ENCODE peak calls at places on chromosomes 12 and 14, in nine cellular contexts. G is neural progenitor cell, E is heart right ventricle, S is AG10803, X is stomach, W is AG09309, U is BJ, N is astrocyte, P is brain microvascular endothelial cell. J is an unnamed sample.

GRCh38 chr12:25839470-25839869 is 119.0 kb upstream of the RASSF8 start:
- DNase-seq in G (no peak), E (no peak), S (no peak), X (no peak), W (no peak), U (no peak), N (peak), P (peak), J (peak)

GRCh38 chr14:32481707-32482106 is 152.6 kb downstream of the AKAP6 start:
- DNase-seq in G (no peak), E (no peak), S (no peak), X (no peak), W (no peak), U (no peak), N (no peak), P (no peak), J (no peak)

GRCh38 chr12:117968826-117969659 is at the start of gene KSR2:
- DNase-seq in G (peak), E (no peak), S (peak), X (peak), W (no peak), U (no peak), N (peak), P (peak), J (no peak)

GRCh38 chr14:36941783-36942521 is 230.5 kb downstream of the SLC25A21 start:
- DNase-seq in G (peak), E (peak), S (peak), X (peak), W (no peak), U (no peak), N (peak), P (peak), J (peak)

GRCh38 chr12:92786045-92786444 is 83.3 kb downstream of the PLEKHG7 start:
- DNase-seq in G (no peak), E (no peak), S (peak), X (no peak), W (no peak), U (peak), N (peak), P (no peak), J (peak)

GRCh38 chr14:37595809-37596595 is 573 bp downstream of the TTC6 start:
- DNase-seq in G (peak), E (no peak), S (no peak), X (peak), W (no peak), U (no peak), N (no peak), P (no peak), J (no peak)

GRCh38 chr12:89461190-89461589 is 63.4 kb downstream of the GALNT4 start:
- DNase-seq in G (peak), E (no peak), S (peak), X (no peak), W (no peak), U (no peak), N (no peak), P (peak), J (peak)

GRCh38 chr14:72120315-72120714 is 188.1 kb downstream of the RGS6 start:
- DNase-seq in G (no peak), E (no peak), S (no peak), X (no peak), W (no peak), U (no peak), N (no peak), P (no peak), J (no peak)

GRCh38 chr12:52006726-52007157 is at the start of gene TAMALIN:
- DNase-seq in G (peak), E (peak), S (peak), X (peak), W (no peak), U (no peak), N (peak), P (no peak), J (peak)

GRCh38 chr12:129193263-129193871 is 340.1 kb downstream of the GLT1D1 start:
- DNase-seq in G (peak), E (no peak), S (no peak), X (peak), W (no peak), U (no peak), N (no peak), P (peak), J (no peak)

GRCh38 chr14:59377991-59378720 is 87.0 kb downstream of the GPR135 start:
- DNase-seq in G (no peak), E (no peak), S (no peak), X (no peak), W (no peak), U (no peak), N (no peak), P (no peak), J (peak)

GRCh38 chr12:42893802-42894201 is 304.3 kb upstream of the PRICKLE1 start:
- DNase-seq in G (no peak), E (no peak), S (no peak), X (no peak), W (no peak), U (no peak), N (peak), P (no peak), J (no peak)

GRCh38 chr12:124786065-124786964 is 77.3 kb downstream of the SCARB1 start:
- DNase-seq in G (peak), E (peak), S (peak), X (peak), W (peak), U (no peak), N (peak), P (peak), J (peak)

GRCh38 chr14:91144425-91145145 is 30.7 kb downstream of the DGLUCY start:
- DNase-seq in G (peak), E (no peak), S (peak), X (no peak), W (no peak), U (no peak), N (peak), P (peak), J (no peak)

GRCh38 chr12:97336896-97337751 is 125.5 kb upstream of the RMST start:
- DNase-seq in G (peak), E (no peak), S (no peak), X (no peak), W (no peak), U (no peak), N (no peak), P (no peak), J (no peak)

GRCh38 chr14:36365766-36366165 is 45.3 kb upstream of the MBIP start:
- DNase-seq in G (no peak), E (no peak), S (no peak), X (no peak), W (no peak), U (no peak), N (no peak), P (no peak), J (no peak)

GRCh38 chr12:40794087-40794486 is 101.8 kb downstream of the CNTN1 start:
- DNase-seq in G (no peak), E (no peak), S (no peak), X (no peak), W (no peak), U (no peak), N (no peak), P (no peak), J (no peak)

GRCh38 chr12:91811481-91812287 is 334.0 kb downstream of the BTG1 start:
- DNase-seq in G (peak), E (peak), S (peak), X (peak), W (no peak), U (peak), N (peak), P (peak), J (peak)

DNA sequence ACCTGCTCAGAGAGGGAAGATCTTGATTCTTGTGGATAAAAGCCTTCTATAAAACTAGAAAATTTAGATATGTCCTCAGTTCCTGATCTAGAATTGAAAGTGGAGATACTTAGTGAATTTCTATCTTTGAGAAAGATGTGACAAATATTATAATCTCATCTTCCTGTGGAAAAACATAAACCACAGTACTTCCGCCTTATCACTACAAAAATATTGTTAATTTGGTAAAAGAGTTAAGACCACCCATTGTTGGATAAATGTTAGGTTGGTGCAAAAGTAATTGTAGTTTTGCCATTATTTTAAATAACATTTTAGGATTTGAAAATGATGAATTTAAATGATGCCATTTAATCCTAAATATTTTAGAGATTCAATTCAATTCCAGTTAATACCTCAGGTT is at the start of gene KLRK1:
- DNase-seq in G (no peak), E (no peak), S (no peak), X (no peak), W (no peak), U (no peak), N (no peak), P (no peak), J (no peak)
- H3K4me3 ChIP-seq in G (no peak), E (no peak), S (no peak), X (no peak), W (no peak), U (no peak), N (no peak), P (no peak), J (no peak)

GRCh38 chr12:69595689-69596088 is 10.4 kb downstream of the CCT2 start:
- DNase-seq in G (no peak), E (no peak), S (no peak), X (no peak), W (no peak), U (no peak), N (no peak), P (no peak), J (no peak)
- TF ChIP-seq CTCF in G (no peak), E (peak), S (no peak), X (no peak), W (no peak), U (no peak), N (no peak), P (no peak), J (no peak)

GRCh38 chr14:75493580-75494130 is 28.6 kb upstream of the BATF start:
- DNase-seq in G (no peak), E (no peak), S (no peak), X (no peak), W (no peak), U (no peak), N (no peak), P (no peak), J (no peak)
- H3K4me3 ChIP-seq in G (no peak), E (no peak), S (no peak), X (no peak), W (no peak), U (no peak), N (no peak), P (no peak), J (no peak)

DNA sequence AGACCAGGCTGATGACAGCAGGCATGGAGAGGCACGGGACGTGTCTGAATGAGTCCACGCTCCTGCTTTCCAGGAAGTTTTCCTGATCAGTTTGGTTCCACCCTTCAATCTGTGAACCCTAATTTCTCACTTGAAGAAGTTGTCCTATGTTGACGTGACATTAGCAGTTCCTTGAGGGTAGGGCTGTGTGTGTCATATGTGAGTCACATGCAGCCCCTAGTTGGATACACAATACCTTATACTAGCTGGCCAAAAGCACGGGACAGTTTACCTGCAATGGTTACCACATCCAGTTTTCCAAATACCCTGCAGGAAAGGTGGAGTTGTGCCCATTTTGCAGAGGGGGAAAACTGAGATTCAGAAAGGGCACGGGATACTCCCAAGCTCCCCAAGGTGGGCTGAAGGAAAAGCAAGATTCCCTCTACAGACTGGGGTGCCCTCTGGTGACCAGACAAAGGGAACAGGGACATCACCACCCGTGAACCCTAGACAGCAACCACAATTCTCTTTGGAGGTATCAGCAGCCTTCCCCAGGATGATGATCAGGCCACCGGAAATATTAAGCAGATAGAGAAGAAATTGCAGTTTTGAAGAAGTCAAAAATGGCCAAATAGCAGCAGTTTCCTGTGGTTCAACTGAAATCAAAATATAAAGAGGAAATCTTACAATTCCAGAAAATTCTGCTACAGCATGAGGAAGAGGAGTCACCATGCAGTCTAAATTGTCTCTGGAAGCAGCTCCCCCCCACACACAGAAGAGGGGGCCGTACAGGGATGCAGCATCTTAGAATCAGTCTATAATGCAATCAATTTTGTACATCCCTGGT is 194.4 kb downstream of the PHETA1 start:
- DNase-seq in G (peak), E (no peak), S (no peak), X (no peak), W (no peak), U (no peak), N (no peak), P (no peak), J (no peak)
- TF ChIP-seq CTCF in G (peak), E (peak), S (peak), X (peak), W (no peak), U (no peak), N (no peak), P (peak), J (no peak)

DNA sequence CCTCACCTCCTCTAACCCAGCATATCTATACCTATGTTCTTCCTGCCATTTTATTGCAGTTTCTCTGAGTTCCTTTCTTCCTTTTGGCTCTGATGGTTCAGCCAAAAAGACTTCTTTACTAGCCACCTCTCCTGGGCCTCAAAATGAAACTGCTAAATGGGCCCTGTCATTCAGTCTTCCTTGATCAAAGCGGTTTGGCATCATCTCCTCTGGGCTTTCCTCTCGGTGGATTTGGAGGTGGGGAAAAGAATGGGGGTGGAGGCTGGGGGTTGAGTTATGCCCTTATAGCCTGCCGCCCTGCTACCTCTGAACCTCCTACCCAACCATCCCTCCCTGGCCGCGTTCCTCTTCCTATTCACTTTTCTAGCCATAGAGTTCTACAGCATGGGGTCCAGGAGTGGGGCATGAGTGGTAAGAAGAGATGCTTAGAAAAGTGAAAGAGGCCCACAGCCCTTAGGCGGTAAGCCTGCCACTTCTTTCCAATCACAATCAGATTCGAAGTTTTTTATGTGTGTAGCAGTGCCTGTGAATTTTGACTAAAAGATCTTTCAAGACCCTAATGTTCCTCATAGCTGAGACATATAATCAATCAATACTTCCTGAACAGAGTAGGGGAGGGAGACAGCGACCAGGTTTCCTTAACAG is 2.5 kb downstream of the AJUBA start:
- DNase-seq in G (no peak), E (no peak), S (no peak), X (no peak), W (no peak), U (no peak), N (no peak), P (no peak), J (no peak)
- H3K4me3 ChIP-seq in G (peak), E (peak), S (peak), X (peak), W (peak), U (peak), N (peak), P (peak), J (peak)

DNA sequence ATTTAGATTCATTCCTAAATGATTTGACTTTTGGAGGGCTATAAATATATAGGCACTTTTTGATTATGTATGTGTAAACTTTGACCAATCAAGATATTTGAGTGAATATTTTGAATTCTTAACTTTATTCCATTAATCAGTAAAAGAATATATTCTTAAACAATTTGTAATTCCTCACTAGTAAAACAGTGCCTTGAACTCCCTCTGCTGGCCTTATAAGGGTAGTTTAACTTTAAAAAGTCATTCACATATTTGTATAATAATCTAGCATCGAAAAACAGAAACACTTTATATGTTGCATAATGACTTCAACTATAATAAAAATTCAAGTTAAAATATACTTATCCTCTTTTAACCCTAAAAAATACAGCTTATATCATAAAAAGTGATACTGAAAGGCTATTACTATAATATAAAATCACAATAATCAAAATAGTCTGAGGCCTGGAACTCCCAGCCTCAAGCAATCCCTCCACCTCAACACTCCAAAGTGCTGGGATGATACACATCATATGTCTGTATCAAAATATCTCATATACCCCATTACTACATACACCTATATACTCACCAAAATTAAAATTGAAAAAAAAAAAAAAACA is 31.2 kb downstream of the CCDC59 start:
- DNase-seq in G (peak), E (no peak), S (peak), X (no peak), W (peak), U (no peak), N (peak), P (no peak), J (peak)
- TF ChIP-seq CTCF in G (peak), E (peak), S (peak), X (peak), W (peak), U (peak), N (peak), P (peak), J (peak)

J was measured in fibroblast of villous mesenchyme.